ENCODE peak calls at places on chromosomes 4 and X, in eight cellular contexts. One of them, this sample, is unnamed.

GRCh38 chrX:39619182-39620009 is 478.4 kb downstream of the BCOR start:
- DNase-seq in stimulated activated CD4-positive, alpha-beta T cell treated with anti-CD3 and anti-CD28 coated beads, Interleukin-1b, Interleukin-23, amount 100 ng/mL, for 24 hours: no peak
- DNase-seq in CD4-positive, alpha-beta T cell: no peak
- DNase-seq in CD8-positive, alpha-beta memory T cell: no peak
- DNase-seq in choroid plexus epithelial cell: peak
- DNase-seq in ELR: no peak
- DNase-seq in NCI-H2029: peak
- DNase-seq in activated T-cell treated with anti-CD3 and anti-CD28 coated beads for 4 hours: no peak
- DNase-seq in this sample: peak

GRCh38 chr4:53436251-53436650 is 58.8 kb downstream of the FIP1L1 start:
- DNase-seq in CD8-positive, alpha-beta memory T cell: no peak
- DNase-seq in stimulated activated CD4-positive, alpha-beta T cell treated with anti-CD3 and anti-CD28 coated beads, Interleukin-1b, Interleukin-23, amount 100 ng/mL, for 24 hours: no peak
- DNase-seq in activated T-cell treated with anti-CD3 and anti-CD28 coated beads for 4 hours: no peak
- DNase-seq in ELR: no peak
- DNase-seq in NCI-H2029: no peak
- DNase-seq in choroid plexus epithelial cell: peak
- DNase-seq in CD4-positive, alpha-beta T cell: no peak
- DNase-seq in this sample: no peak

GRCh38 chr4:165454426-165454825 is 75.6 kb downstream of the CPE start:
- DNase-seq in CD4-positive, alpha-beta T cell: no peak
- DNase-seq in stimulated activated CD4-positive, alpha-beta T cell treated with anti-CD3 and anti-CD28 coated beads, Interleukin-1b, Interleukin-23, amount 100 ng/mL, for 24 hours: no peak
- DNase-seq in CD8-positive, alpha-beta memory T cell: no peak
- DNase-seq in choroid plexus epithelial cell: no peak
- DNase-seq in activated T-cell treated with anti-CD3 and anti-CD28 coated beads for 4 hours: no peak
- DNase-seq in NCI-H2029: no peak
- DNase-seq in ELR: no peak
- DNase-seq in this sample: no peak

GRCh38 chrX:16712116-16712824 is at the start of gene CTPS2:
- DNase-seq in NCI-H2029: no peak
- DNase-seq in CD8-positive, alpha-beta memory T cell: peak
- DNase-seq in CD4-positive, alpha-beta T cell: peak
- DNase-seq in stimulated activated CD4-positive, alpha-beta T cell treated with anti-CD3 and anti-CD28 coated beads, Interleukin-1b, Interleukin-23, amount 100 ng/mL, for 24 hours: peak
- DNase-seq in ELR: peak
- DNase-seq in activated T-cell treated with anti-CD3 and anti-CD28 coated beads for 4 hours: peak
- DNase-seq in choroid plexus epithelial cell: peak
- DNase-seq in this sample: peak

GRCh38 chrX:75784689-75785491 is at the start of gene MAGEE2:
- DNase-seq in activated T-cell treated with anti-CD3 and anti-CD28 coated beads for 4 hours: no peak
- DNase-seq in stimulated activated CD4-positive, alpha-beta T cell treated with anti-CD3 and anti-CD28 coated beads, Interleukin-1b, Interleukin-23, amount 100 ng/mL, for 24 hours: no peak
- DNase-seq in CD8-positive, alpha-beta memory T cell: no peak
- DNase-seq in CD4-positive, alpha-beta T cell: no peak
- DNase-seq in NCI-H2029: no peak
- DNase-seq in choroid plexus epithelial cell: no peak
- DNase-seq in ELR: no peak
- DNase-seq in this sample: peak

GRCh38 chr4:108107729-108108382 is 60.9 kb downstream of the LEF1 start:
- DNase-seq in CD8-positive, alpha-beta memory T cell: peak
- DNase-seq in stimulated activated CD4-positive, alpha-beta T cell treated with anti-CD3 and anti-CD28 coated beads, Interleukin-1b, Interleukin-23, amount 100 ng/mL, for 24 hours: no peak
- DNase-seq in ELR: no peak
- DNase-seq in NCI-H2029: no peak
- DNase-seq in CD4-positive, alpha-beta T cell: no peak
- DNase-seq in choroid plexus epithelial cell: no peak
- DNase-seq in activated T-cell treated with anti-CD3 and anti-CD28 coated beads for 4 hours: peak
- DNase-seq in this sample: no peak

GRCh38 chrX:135170877-135171519 is at the start of gene CT55:
- DNase-seq in choroid plexus epithelial cell: no peak
- DNase-seq in stimulated activated CD4-positive, alpha-beta T cell treated with anti-CD3 and anti-CD28 coated beads, Interleukin-1b, Interleukin-23, amount 100 ng/mL, for 24 hours: no peak
- DNase-seq in NCI-H2029: no peak
- DNase-seq in CD8-positive, alpha-beta memory T cell: no peak
- DNase-seq in ELR: no peak
- DNase-seq in activated T-cell treated with anti-CD3 and anti-CD28 coated beads for 4 hours: no peak
- DNase-seq in CD4-positive, alpha-beta T cell: no peak
- DNase-seq in this sample: no peak

GRCh38 chrX:139930923-139931645 is 1.8 kb downstream of the ATP11C start:
- DNase-seq in CD4-positive, alpha-beta T cell: no peak
- DNase-seq in CD8-positive, alpha-beta memory T cell: peak
- DNase-seq in choroid plexus epithelial cell: peak
- DNase-seq in NCI-H2029: no peak
- DNase-seq in stimulated activated CD4-positive, alpha-beta T cell treated with anti-CD3 and anti-CD28 coated beads, Interleukin-1b, Interleukin-23, amount 100 ng/mL, for 24 hours: peak
- DNase-seq in ELR: peak
- DNase-seq in activated T-cell treated with anti-CD3 and anti-CD28 coated beads for 4 hours: peak
- DNase-seq in this sample: no peak

GRCh38 chrX:12686324-12686723 is 104.9 kb upstream of the PRPS2 start:
- DNase-seq in ELR: no peak
- DNase-seq in CD4-positive, alpha-beta T cell: no peak
- DNase-seq in choroid plexus epithelial cell: no peak
- DNase-seq in CD8-positive, alpha-beta memory T cell: no peak
- DNase-seq in NCI-H2029: no peak
- DNase-seq in stimulated activated CD4-positive, alpha-beta T cell treated with anti-CD3 and anti-CD28 coated beads, Interleukin-1b, Interleukin-23, amount 100 ng/mL, for 24 hours: no peak
- DNase-seq in activated T-cell treated with anti-CD3 and anti-CD28 coated beads for 4 hours: no peak
- DNase-seq in this sample: no peak

GRCh38 chr4:54941994-54942552 is 183.3 kb downstream of the KDR start:
- DNase-seq in ELR: no peak
- DNase-seq in NCI-H2029: peak
- DNase-seq in CD8-positive, alpha-beta memory T cell: peak
- DNase-seq in activated T-cell treated with anti-CD3 and anti-CD28 coated beads for 4 hours: no peak
- DNase-seq in choroid plexus epithelial cell: peak
- DNase-seq in CD4-positive, alpha-beta T cell: peak
- DNase-seq in stimulated activated CD4-positive, alpha-beta T cell treated with anti-CD3 and anti-CD28 coated beads, Interleukin-1b, Interleukin-23, amount 100 ng/mL, for 24 hours: no peak
- DNase-seq in this sample: no peak

GRCh38 chrX:9745417-9746115 is 20.1 kb downstream of the GPR143 start:
- DNase-seq in CD4-positive, alpha-beta T cell: no peak
- DNase-seq in stimulated activated CD4-positive, alpha-beta T cell treated with anti-CD3 and anti-CD28 coated beads, Interleukin-1b, Interleukin-23, amount 100 ng/mL, for 24 hours: no peak
- DNase-seq in NCI-H2029: no peak
- DNase-seq in choroid plexus epithelial cell: peak
- DNase-seq in activated T-cell treated with anti-CD3 and anti-CD28 coated beads for 4 hours: no peak
- DNase-seq in CD8-positive, alpha-beta memory T cell: no peak
- DNase-seq in ELR: peak
- DNase-seq in this sample: peak

GRCh38 chrX:31590581-31591113 is 518.8 kb upstream of the FTHL17 start:
- DNase-seq in CD8-positive, alpha-beta memory T cell: no peak
- DNase-seq in activated T-cell treated with anti-CD3 and anti-CD28 coated beads for 4 hours: no peak
- DNase-seq in ELR: peak
- DNase-seq in NCI-H2029: no peak
- DNase-seq in choroid plexus epithelial cell: peak
- DNase-seq in stimulated activated CD4-positive, alpha-beta T cell treated with anti-CD3 and anti-CD28 coated beads, Interleukin-1b, Interleukin-23, amount 100 ng/mL, for 24 hours: no peak
- DNase-seq in CD4-positive, alpha-beta T cell: no peak
- DNase-seq in this sample: peak

GRCh38 chr4:99669084-99669483 is 11.5 kb upstream of the C4orf54 start:
- DNase-seq in NCI-H2029: no peak
- DNase-seq in ELR: no peak
- DNase-seq in activated T-cell treated with anti-CD3 and anti-CD28 coated beads for 4 hours: no peak
- DNase-seq in choroid plexus epithelial cell: no peak
- DNase-seq in stimulated activated CD4-positive, alpha-beta T cell treated with anti-CD3 and anti-CD28 coated beads, Interleukin-1b, Interleukin-23, amount 100 ng/mL, for 24 hours: no peak
- DNase-seq in CD4-positive, alpha-beta T cell: no peak
- DNase-seq in CD8-positive, alpha-beta memory T cell: no peak
- DNase-seq in this sample: no peak

GRCh38 chr4:139651282-139652194 is 14.1 kb upstream of the MGST2 start:
- DNase-seq in CD4-positive, alpha-beta T cell: peak
- DNase-seq in activated T-cell treated with anti-CD3 and anti-CD28 coated beads for 4 hours: peak
- DNase-seq in CD8-positive, alpha-beta memory T cell: peak
- DNase-seq in ELR: peak
- DNase-seq in stimulated activated CD4-positive, alpha-beta T cell treated with anti-CD3 and anti-CD28 coated beads, Interleukin-1b, Interleukin-23, amount 100 ng/mL, for 24 hours: peak
- DNase-seq in NCI-H2029: peak
- DNase-seq in choroid plexus epithelial cell: peak
- DNase-seq in this sample: peak

GRCh38 chr4:6847134-6847533 is 62.5 kb upstream of the TBC1D14 start:
- DNase-seq in CD4-positive, alpha-beta T cell: no peak
- DNase-seq in CD8-positive, alpha-beta memory T cell: no peak
- DNase-seq in stimulated activated CD4-positive, alpha-beta T cell treated with anti-CD3 and anti-CD28 coated beads, Interleukin-1b, Interleukin-23, amount 100 ng/mL, for 24 hours: no peak
- DNase-seq in NCI-H2029: no peak
- DNase-seq in activated T-cell treated with anti-CD3 and anti-CD28 coated beads for 4 hours: no peak
- DNase-seq in ELR: no peak
- DNase-seq in choroid plexus epithelial cell: no peak
- DNase-seq in this sample: no peak

GRCh38 chr4:96585304-96585703 is 745.4 kb downstream of the PDHA2 start:
- DNase-seq in CD8-positive, alpha-beta memory T cell: no peak
- DNase-seq in stimulated activated CD4-positive, alpha-beta T cell treated with anti-CD3 and anti-CD28 coated beads, Interleukin-1b, Interleukin-23, amount 100 ng/mL, for 24 hours: no peak
- DNase-seq in CD4-positive, alpha-beta T cell: no peak
- DNase-seq in activated T-cell treated with anti-CD3 and anti-CD28 coated beads for 4 hours: no peak
- DNase-seq in NCI-H2029: no peak
- DNase-seq in ELR: no peak
- DNase-seq in choroid plexus epithelial cell: no peak
- DNase-seq in this sample: no peak

GRCh38 chr4:127012549-127012948 is 620.2 kb upstream of the INTU start:
- DNase-seq in ELR: peak
- DNase-seq in CD4-positive, alpha-beta T cell: no peak
- DNase-seq in CD8-positive, alpha-beta memory T cell: no peak
- DNase-seq in stimulated activated CD4-positive, alpha-beta T cell treated with anti-CD3 and anti-CD28 coated beads, Interleukin-1b, Interleukin-23, amount 100 ng/mL, for 24 hours: no peak
- DNase-seq in activated T-cell treated with anti-CD3 and anti-CD28 coated beads for 4 hours: no peak
- DNase-seq in NCI-H2029: peak
- DNase-seq in choroid plexus epithelial cell: peak
- DNase-seq in this sample: peak

GRCh38 chrX:131734621-131735020 is 190.7 kb downstream of the OR13H1 start:
- DNase-seq in CD4-positive, alpha-beta T cell: no peak
- DNase-seq in NCI-H2029: no peak
- DNase-seq in CD8-positive, alpha-beta memory T cell: peak
- DNase-seq in stimulated activated CD4-positive, alpha-beta T cell treated with anti-CD3 and anti-CD28 coated beads, Interleukin-1b, Interleukin-23, amount 100 ng/mL, for 24 hours: no peak
- DNase-seq in choroid plexus epithelial cell: no peak
- DNase-seq in activated T-cell treated with anti-CD3 and anti-CD28 coated beads for 4 hours: no peak
- DNase-seq in ELR: peak
- DNase-seq in this sample: no peak

GRCh38 chrX:45710081-45710801 is 509.6 kb upstream of the DIPK2B start:
- DNase-seq in activated T-cell treated with anti-CD3 and anti-CD28 coated beads for 4 hours: peak
- DNase-seq in CD8-positive, alpha-beta memory T cell: no peak
- DNase-seq in ELR: peak
- DNase-seq in choroid plexus epithelial cell: peak
- DNase-seq in stimulated activated CD4-positive, alpha-beta T cell treated with anti-CD3 and anti-CD28 coated beads, Interleukin-1b, Interleukin-23, amount 100 ng/mL, for 24 hours: peak
- DNase-seq in NCI-H2029: no peak
- DNase-seq in CD4-positive, alpha-beta T cell: no peak
- DNase-seq in this sample: peak

GRCh38 chrX:15483897-15484296 is 9.2 kb downstream of the PIR start:
- DNase-seq in NCI-H2029: no peak
- DNase-seq in CD4-positive, alpha-beta T cell: no peak
- DNase-seq in choroid plexus epithelial cell: no peak
- DNase-seq in ELR: no peak
- DNase-seq in activated T-cell treated with anti-CD3 and anti-CD28 coated beads for 4 hours: no peak
- DNase-seq in CD8-positive, alpha-beta memory T cell: no peak
- DNase-seq in stimulated activated CD4-positive, alpha-beta T cell treated with anti-CD3 and anti-CD28 coated beads, Interleukin-1b, Interleukin-23, amount 100 ng/mL, for 24 hours: no peak
- DNase-seq in this sample: no peak

GRCh38 chrX:39928704-39929439 is 168.9 kb downstream of the BCOR start:
- DNase-seq in ELR: no peak
- DNase-seq in choroid plexus epithelial cell: no peak
- DNase-seq in CD4-positive, alpha-beta T cell: no peak
- DNase-seq in stimulated activated CD4-positive, alpha-beta T cell treated with anti-CD3 and anti-CD28 coated beads, Interleukin-1b, Interleukin-23, amount 100 ng/mL, for 24 hours: no peak
- DNase-seq in activated T-cell treated with anti-CD3 and anti-CD28 coated beads for 4 hours: no peak
- DNase-seq in NCI-H2029: no peak
- DNase-seq in CD8-positive, alpha-beta memory T cell: no peak
- DNase-seq in this sample: no peak

GRCh38 chr4:118972167-118972566 is 83.5 kb downstream of the SYNPO2 start:
- DNase-seq in choroid plexus epithelial cell: peak
- DNase-seq in CD4-positive, alpha-beta T cell: no peak
- DNase-seq in CD8-positive, alpha-beta memory T cell: no peak
- DNase-seq in stimulated activated CD4-positive, alpha-beta T cell treated with anti-CD3 and anti-CD28 coated beads, Interleukin-1b, Interleukin-23, amount 100 ng/mL, for 24 hours: no peak
- DNase-seq in NCI-H2029: no peak
- DNase-seq in ELR: no peak
- DNase-seq in activated T-cell treated with anti-CD3 and anti-CD28 coated beads for 4 hours: no peak
- DNase-seq in this sample: no peak

GRCh38 chrX:35098419-35098818 is 155.8 kb downstream of the FAM47B start:
- DNase-seq in CD8-positive, alpha-beta memory T cell: no peak
- DNase-seq in ELR: peak
- DNase-seq in NCI-H2029: no peak
- DNase-seq in CD4-positive, alpha-beta T cell: no peak
- DNase-seq in stimulated activated CD4-positive, alpha-beta T cell treated with anti-CD3 and anti-CD28 coated beads, Interleukin-1b, Interleukin-23, amount 100 ng/mL, for 24 hours: no peak
- DNase-seq in choroid plexus epithelial cell: peak
- DNase-seq in activated T-cell treated with anti-CD3 and anti-CD28 coated beads for 4 hours: no peak
- DNase-seq in this sample: no peak

GRCh38 chr4:107824367-107825071 is at the start of gene SGMS2:
- DNase-seq in CD8-positive, alpha-beta memory T cell: no peak
- DNase-seq in CD4-positive, alpha-beta T cell: no peak
- DNase-seq in ELR: peak
- DNase-seq in activated T-cell treated with anti-CD3 and anti-CD28 coated beads for 4 hours: peak
- DNase-seq in choroid plexus epithelial cell: peak
- DNase-seq in NCI-H2029: peak
- DNase-seq in stimulated activated CD4-positive, alpha-beta T cell treated with anti-CD3 and anti-CD28 coated beads, Interleukin-1b, Interleukin-23, amount 100 ng/mL, for 24 hours: peak
- DNase-seq in this sample: peak

GRCh38 chr4:129455462-129455861 is 359.5 kb downstream of the C4orf33 start:
- DNase-seq in CD8-positive, alpha-beta memory T cell: no peak
- DNase-seq in CD4-positive, alpha-beta T cell: no peak
- DNase-seq in NCI-H2029: peak
- DNase-seq in ELR: no peak
- DNase-seq in activated T-cell treated with anti-CD3 and anti-CD28 coated beads for 4 hours: no peak
- DNase-seq in stimulated activated CD4-positive, alpha-beta T cell treated with anti-CD3 and anti-CD28 coated beads, Interleukin-1b, Interleukin-23, amount 100 ng/mL, for 24 hours: no peak
- DNase-seq in choroid plexus epithelial cell: no peak
- DNase-seq in this sample: no peak

GRCh38 chr4:48388504-48389154 is 47.3 kb downstream of the SLAIN2 start:
- DNase-seq in activated T-cell treated with anti-CD3 and anti-CD28 coated beads for 4 hours: no peak
- DNase-seq in stimulated activated CD4-positive, alpha-beta T cell treated with anti-CD3 and anti-CD28 coated beads, Interleukin-1b, Interleukin-23, amount 100 ng/mL, for 24 hours: no peak
- DNase-seq in CD4-positive, alpha-beta T cell: no peak
- DNase-seq in ELR: peak
- DNase-seq in CD8-positive, alpha-beta memory T cell: no peak
- DNase-seq in choroid plexus epithelial cell: peak
- DNase-seq in NCI-H2029: no peak
- DNase-seq in this sample: peak

GRCh38 chr4:174828845-174829701 is at the start of gene GLRA3:
- DNase-seq in NCI-H2029: peak
- DNase-seq in stimulated activated CD4-positive, alpha-beta T cell treated with anti-CD3 and anti-CD28 coated beads, Interleukin-1b, Interleukin-23, amount 100 ng/mL, for 24 hours: no peak
- DNase-seq in choroid plexus epithelial cell: peak
- DNase-seq in CD4-positive, alpha-beta T cell: no peak
- DNase-seq in CD8-positive, alpha-beta memory T cell: no peak
- DNase-seq in ELR: peak
- DNase-seq in activated T-cell treated with anti-CD3 and anti-CD28 coated beads for 4 hours: no peak
- DNase-seq in this sample: peak

GRCh38 chrX:16119353-16120220 is 3.8 kb upstream of the GRPR start:
- DNase-seq in choroid plexus epithelial cell: no peak
- DNase-seq in ELR: no peak
- DNase-seq in activated T-cell treated with anti-CD3 and anti-CD28 coated beads for 4 hours: no peak
- DNase-seq in CD4-positive, alpha-beta T cell: no peak
- DNase-seq in CD8-positive, alpha-beta memory T cell: no peak
- DNase-seq in stimulated activated CD4-positive, alpha-beta T cell treated with anti-CD3 and anti-CD28 coated beads, Interleukin-1b, Interleukin-23, amount 100 ng/mL, for 24 hours: no peak
- DNase-seq in NCI-H2029: no peak
- DNase-seq in this sample: no peak

GRCh38 chr4:181548873-181549541 is 694.2 kb upstream of the TENM3 start:
- DNase-seq in activated T-cell treated with anti-CD3 and anti-CD28 coated beads for 4 hours: no peak
- DNase-seq in ELR: peak
- DNase-seq in CD8-positive, alpha-beta memory T cell: no peak
- DNase-seq in NCI-H2029: peak
- DNase-seq in stimulated activated CD4-positive, alpha-beta T cell treated with anti-CD3 and anti-CD28 coated beads, Interleukin-1b, Interleukin-23, amount 100 ng/mL, for 24 hours: no peak
- DNase-seq in choroid plexus epithelial cell: peak
- DNase-seq in CD4-positive, alpha-beta T cell: no peak
- DNase-seq in this sample: peak

GRCh38 chr4:577499-578450 is 1.7 kb upstream of the TMEM271 start:
- DNase-seq in CD8-positive, alpha-beta memory T cell: no peak
- DNase-seq in stimulated activated CD4-positive, alpha-beta T cell treated with anti-CD3 and anti-CD28 coated beads, Interleukin-1b, Interleukin-23, amount 100 ng/mL, for 24 hours: no peak
- DNase-seq in CD4-positive, alpha-beta T cell: no peak
- DNase-seq in choroid plexus epithelial cell: peak
- DNase-seq in activated T-cell treated with anti-CD3 and anti-CD28 coated beads for 4 hours: no peak
- DNase-seq in ELR: peak
- DNase-seq in NCI-H2029: no peak
- DNase-seq in this sample: peak

GRCh38 chr4:100508691-100509090 is 9.1 kb downstream of the EMCN start:
- DNase-seq in stimulated activated CD4-positive, alpha-beta T cell treated with anti-CD3 and anti-CD28 coated beads, Interleukin-1b, Interleukin-23, amount 100 ng/mL, for 24 hours: no peak
- DNase-seq in CD4-positive, alpha-beta T cell: no peak
- DNase-seq in ELR: no peak
- DNase-seq in CD8-positive, alpha-beta memory T cell: no peak
- DNase-seq in choroid plexus epithelial cell: no peak
- DNase-seq in activated T-cell treated with anti-CD3 and anti-CD28 coated beads for 4 hours: no peak
- DNase-seq in NCI-H2029: no peak
- DNase-seq in this sample: no peak

GRCh38 chr4:187128226-187128625 is 404.6 kb upstream of the FAT1 start:
- DNase-seq in activated T-cell treated with anti-CD3 and anti-CD28 coated beads for 4 hours: no peak
- DNase-seq in CD4-positive, alpha-beta T cell: no peak
- DNase-seq in choroid plexus epithelial cell: no peak
- DNase-seq in stimulated activated CD4-positive, alpha-beta T cell treated with anti-CD3 and anti-CD28 coated beads, Interleukin-1b, Interleukin-23, amount 100 ng/mL, for 24 hours: no peak
- DNase-seq in NCI-H2029: no peak
- DNase-seq in CD8-positive, alpha-beta memory T cell: no peak
- DNase-seq in ELR: peak
- DNase-seq in this sample: peak

GRCh38 chr4:7202391-7202790 is 10.1 kb downstream of the SORCS2 start:
- DNase-seq in CD4-positive, alpha-beta T cell: no peak
- DNase-seq in choroid plexus epithelial cell: peak
- DNase-seq in activated T-cell treated with anti-CD3 and anti-CD28 coated beads for 4 hours: no peak
- DNase-seq in ELR: peak
- DNase-seq in CD8-positive, alpha-beta memory T cell: no peak
- DNase-seq in stimulated activated CD4-positive, alpha-beta T cell treated with anti-CD3 and anti-CD28 coated beads, Interleukin-1b, Interleukin-23, amount 100 ng/mL, for 24 hours: no peak
- DNase-seq in NCI-H2029: no peak
- DNase-seq in this sample: no peak

GRCh38 chr4:16852644-16853043 is 45.8 kb downstream of the LDB2 start:
- DNase-seq in choroid plexus epithelial cell: no peak
- DNase-seq in NCI-H2029: no peak
- DNase-seq in activated T-cell treated with anti-CD3 and anti-CD28 coated beads for 4 hours: no peak
- DNase-seq in CD8-positive, alpha-beta memory T cell: no peak
- DNase-seq in ELR: no peak
- DNase-seq in CD4-positive, alpha-beta T cell: no peak
- DNase-seq in stimulated activated CD4-positive, alpha-beta T cell treated with anti-CD3 and anti-CD28 coated beads, Interleukin-1b, Interleukin-23, amount 100 ng/mL, for 24 hours: no peak
- DNase-seq in this sample: no peak

This sample was measured in RPMI7951.